ENCODE peak calls at places on chromosome 9, in nine cellular contexts. U is gastrocnemius medialis, F is IMR-90, S is stomach, Z is heart left ventricle, Q is tibial nerve, N is suprapubic skin, T is H1, I is uterus. O is an unnamed sample. For H3K36me3 and H3K4me1, the result is how much of the 10 kb centered on the place peaks cover.

GRCh38 chr9:87013490-87013889 is 66.2 kb upstream of the GAS1 start:
- DNase-seq in F (no peak), N (no peak), U (no peak), I (no peak), Z (no peak), T (no peak), Q (no peak), S (no peak), O (no peak)

GRCh38 chr9:72586388-72587160 is 65.2 kb downstream of the TMC1 start:
- DNase-seq in S (no peak), T (no peak), I (no peak), Z (no peak), F (peak), U (peak), Q (no peak), N (peak), O (no peak)

GRCh38 chr9:114289106-114289505 is 33.8 kb upstream of the ORM1 start:
- DNase-seq in Z (no peak), T (peak), I (peak), Q (no peak), S (no peak), N (peak), F (no peak), U (peak), O (no peak)

GRCh38 chr9:126112135-126112720 is 214.4 kb upstream of the MVB12B start:
- DNase-seq in F (no peak), S (peak), Q (no peak), T (no peak), N (peak), I (no peak), Z (no peak), U (no peak), O (no peak)

GRCh38 chr9:32424616-32425015 is 40.2 kb downstream of the ACO1 start:
- DNase-seq in Q (no peak), T (no peak), F (peak), Z (no peak), I (no peak), U (no peak), S (no peak), N (no peak), O (no peak)

GRCh38 chr9:95018099-95018927 is 291.8 kb downstream of the AOPEP start:
- DNase-seq in U (peak), F (peak), Z (peak), S (no peak), T (no peak), N (no peak), I (no peak), Q (peak), O (no peak)

GRCh38 chr9:112921549-112921948 is 30.9 kb upstream of the SLC46A2 start:
- DNase-seq in U (no peak), N (no peak), F (peak), S (no peak), T (no peak), Z (no peak), I (no peak), Q (no peak), O (no peak)

GRCh38 chr9:70058569-70059161 is 15.0 kb downstream of the MAMDC2 start:
- DNase-seq in T (no peak), N (no peak), S (no peak), I (no peak), Z (no peak), U (no peak), F (no peak), Q (no peak), O (no peak)

GRCh38 chr9:34143116-34143515 is 16.6 kb upstream of the DCAF12 start:
- DNase-seq in Q (no peak), S (no peak), T (no peak), Z (no peak), I (no peak), U (no peak), N (no peak), F (no peak), O (no peak)

GRCh38 chr9:136361047-136361756 is 2.3 kb downstream of the DNLZ start:
- DNase-seq in Z (no peak), F (peak), N (no peak), T (no peak), Q (no peak), U (no peak), S (no peak), I (no peak), O (no peak)

GRCh38 chr9:2040828-2041227 is 25.7 kb downstream of the SMARCA2 start:
- DNase-seq in F (no peak), I (no peak), Z (no peak), T (no peak), Q (no peak), S (no peak), N (no peak), U (no peak), O (no peak)
- TF ChIP-seq POLR2A in F (no peak), I (no peak), Z (no peak), T (no peak), Q (no peak), S (no peak), N (no peak), U (no peak), O (no peak)

GRCh38 chr9:88436379-88436778 is 48.1 kb downstream of the SPIN1 start:
- DNase-seq in I (no peak), U (no peak), Q (no peak), T (no peak), F (no peak), Z (no peak), N (no peak), S (no peak), O (no peak)
- H3K36me3 ChIP-seq in I (under half), U (under half), Q (half or more), T (under half), F (under half), Z (under half), N (under half), S (half or more), O (under half)

DNA sequence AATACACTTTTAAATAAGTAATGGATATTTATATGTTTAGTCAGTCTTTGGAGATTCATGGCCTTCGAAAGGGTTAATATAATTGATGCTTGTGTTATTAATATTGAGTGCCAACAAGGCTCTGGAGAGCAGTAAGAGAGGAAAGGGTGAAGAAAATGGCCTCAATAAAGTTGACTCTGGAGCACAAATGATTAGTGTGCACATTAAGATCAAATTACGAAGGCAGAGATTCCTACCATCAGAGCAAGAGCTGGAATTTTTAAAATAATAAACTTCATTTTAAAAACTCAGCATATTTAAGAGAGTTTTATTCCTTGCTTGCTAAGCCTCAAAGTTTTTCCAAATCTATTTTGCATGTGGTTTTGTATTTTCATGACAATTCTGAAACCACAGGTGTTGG is 14.8 kb downstream of the SLC44A1 start:
- DNase-seq in N (no peak), S (no peak), T (no peak), Q (no peak), F (no peak), Z (no peak), U (no peak), I (no peak), O (no peak)
- H3K4me1 ChIP-seq in N (under half), S (under half), T (under half), Q (under half), F (under half), Z (under half), U (under half), I (under half), O (under half)

DNA sequence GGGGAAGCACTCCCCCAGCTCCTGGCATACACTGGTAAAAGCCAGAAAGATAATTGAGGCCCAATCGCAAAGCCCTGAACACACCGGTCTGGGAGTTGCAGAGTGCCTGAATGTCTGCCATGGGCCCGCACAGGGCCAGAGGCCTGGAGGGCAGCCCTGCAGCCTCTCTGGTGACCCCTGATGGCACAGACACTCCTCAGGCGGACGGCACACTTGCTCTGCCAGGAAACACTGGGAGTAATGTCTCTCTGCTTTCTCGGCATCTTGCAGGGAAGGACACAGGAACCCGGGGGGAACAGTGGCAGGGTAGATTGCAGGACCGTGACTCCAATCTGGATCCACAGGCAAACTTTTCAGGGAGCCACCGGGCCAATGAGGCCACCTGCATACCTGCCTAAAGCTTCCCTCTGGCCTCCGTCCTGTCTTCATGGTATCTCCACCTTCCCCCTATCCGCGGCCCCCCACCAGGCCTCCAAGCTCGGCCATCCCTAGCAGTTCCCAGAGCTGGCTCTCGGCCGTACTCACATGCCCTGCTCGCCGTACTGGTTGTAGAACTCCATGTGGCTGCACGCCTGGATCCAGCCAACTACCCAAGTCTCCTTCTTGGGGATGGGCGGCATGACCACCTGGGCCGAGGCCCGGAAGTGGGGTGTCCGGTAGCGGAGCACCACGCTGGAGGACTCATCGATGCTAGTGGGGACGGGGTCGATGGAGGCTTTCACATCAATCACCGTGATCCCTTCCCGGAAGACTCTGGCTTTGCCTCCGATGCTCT is 791 bp downstream of the FAM78A start:
- DNase-seq in Z (no peak), Q (no peak), F (no peak), U (peak), T (no peak), S (no peak), I (no peak), N (no peak), O (no peak)
- TF ChIP-seq POLR2A in Z (no peak), Q (no peak), F (no peak), U (no peak), T (no peak), S (no peak), I (no peak), N (no peak), O (no peak)

O was measured in esophagus squamous epithelium.